ENCODE peak calls at places on chromosome 2, in seven cellular contexts. V is NCI-H2081; Z is sigmoid colon; K is pancreas; Q is AG09309; W is LoVo; J is central memory CD4-positive, alpha-beta T cell. X is an unnamed sample.

GRCh38 chr2:170073288-170073687 is 104.7 kb upstream of the MYO3B start:
- DNase-seq in V (no peak), Z (peak; percentile 71), K (peak; percentile 52), Q (peak; percentile 40), W (no peak), J (no peak), X (no peak)

GRCh38 chr2:62309081-62309464 is 113.2 kb downstream of the B3GNT2 start:
- DNase-seq in V (no peak), Z (no peak), K (no peak), Q (no peak), W (no peak), J (no peak), X (no peak)

GRCh38 chr2:238684362-238685326 is 163.2 kb upstream of the TWIST2 start:
- DNase-seq in V (no peak), Z (peak; percentile 90), K (no peak), Q (peak; percentile 97), W (peak; percentile 71), J (no peak), X (peak; percentile 80)

GRCh38 chr2:207513577-207514257 is 16.0 kb upstream of the CREB1 start:
- DNase-seq in V (no peak), Z (no peak), K (no peak), Q (peak; percentile 98), W (no peak), J (no peak), X (no peak)

GRCh38 chr2:104656496-104657310 is 197.2 kb upstream of the POU3F3 start:
- DNase-seq in V (no peak), Z (no peak), K (no peak), Q (no peak), W (no peak), J (no peak), X (no peak)

GRCh38 chr2:36468463-36469266 is 113.1 kb downstream of the CRIM1 start:
- DNase-seq in V (no peak), Z (no peak), K (no peak), Q (no peak), W (no peak), J (no peak), X (no peak)

GRCh38 chr2:119407430-119408220 is 24.0 kb upstream of the TMEM37 start:
- DNase-seq in V (no peak), Z (no peak), K (no peak), Q (no peak), W (peak; percentile 66), J (peak; percentile 2), X (no peak)

GRCh38 chr2:239369631-239370161 is 31.1 kb downstream of the HDAC4 start:
- DNase-seq in V (no peak), Z (peak; percentile 83), K (no peak), Q (no peak), W (no peak), J (peak; percentile 92), X (peak; percentile 28)

GRCh38 chr2:28578768-28579167 is 82.9 kb downstream of the PLB1 start:
- DNase-seq in V (no peak), Z (peak; percentile 2), K (no peak), Q (no peak), W (no peak), J (no peak), X (no peak)

GRCh38 chr2:69988086-69988635 is 26.7 kb upstream of the ASPRV1 start:
- DNase-seq in V (no peak), Z (no peak), K (no peak), Q (no peak), W (no peak), J (no peak), X (no peak)

GRCh38 chr2:206004004-206004693 is 81.8 kb downstream of the INO80D start:
- DNase-seq in V (no peak), Z (no peak), K (no peak), Q (no peak), W (no peak), J (no peak), X (no peak)

GRCh38 chr2:25375989-25376545 is 34.3 kb upstream of the DNMT3A start:
- DNase-seq in V (no peak), Z (peak; percentile 56), K (no peak), Q (no peak), W (no peak), J (no peak), X (no peak)

GRCh38 chr2:120845281-120845680 is 109.6 kb downstream of the GLI2 start:
- DNase-seq in V (no peak), Z (peak; percentile 88), K (no peak), Q (no peak), W (no peak), J (no peak), X (peak; percentile 33)

GRCh38 chr2:223357076-223357475 is 245.1 kb downstream of the SCG2 start:
- DNase-seq in V (no peak), Z (no peak), K (no peak), Q (no peak), W (no peak), J (no peak), X (no peak)

GRCh38 chr2:30569991-30570390 is 122.9 kb downstream of the LCLAT1 start:
- DNase-seq in V (no peak), Z (no peak), K (no peak), Q (no peak), W (no peak), J (no peak), X (no peak)

GRCh38 chr2:231549446-231550239 is 19.4 kb upstream of the NMUR1 start:
- DNase-seq in V (no peak), Z (no peak), K (no peak), Q (no peak), W (no peak), J (no peak), X (no peak)

X was measured in RWPE2.